ENCODE peak calls at places on chromosomes 11 and 22, in five cellular contexts. H is GM12891, K is suprapubic skin, R is GM23338, W is spleen. N is an unnamed sample.

GRCh38 chr11:99670268-99670667 is 649.5 kb downstream of the CNTN5 start:
- DNase-seq in H (no peak), K (no peak), R (no peak), W (no peak), N (no peak)

GRCh38 chr11:13883042-13883441 is 79.5 kb upstream of the SPON1 start:
- DNase-seq in H (no peak), K (no peak), R (no peak), W (no peak), N (peak)

GRCh38 chr11:122093731-122094130 is 22.3 kb downstream of the BLID start:
- DNase-seq in H (no peak), K (no peak), R (no peak), W (no peak), N (no peak)

GRCh38 chr11:78290293-78291176 is 101.8 kb downstream of the USP35 start:
- DNase-seq in H (no peak), K (no peak), R (no peak), W (no peak), N (no peak)

GRCh38 chr11:34926831-34927132 is 10.4 kb downstream of the PDHX start:
- DNase-seq in H (no peak), K (no peak), R (no peak), W (no peak), N (no peak)

GRCh38 chr11:91528965-91529364 is 695.7 kb upstream of the FAT3 start:
- DNase-seq in H (no peak), K (no peak), R (no peak), W (no peak), N (no peak)

GRCh38 chr22:45240137-45240809 is 421 bp downstream of the KIAA0930 start:
- DNase-seq in H (no peak), K (no peak), R (peak), W (peak), N (no peak)

GRCh38 chr11:79538775-79539174 is 97.9 kb upstream of the TENM4 start:
- DNase-seq in H (no peak), K (no peak), R (no peak), W (no peak), N (peak)

GRCh38 chr11:11510939-11511338 is 110.9 kb downstream of the GALNT18 start:
- DNase-seq in H (no peak), K (no peak), R (peak), W (no peak), N (no peak)

GRCh38 chr11:79309402-79309801 is 131.4 kb downstream of the TENM4 start:
- DNase-seq in H (no peak), K (no peak), R (no peak), W (no peak), N (no peak)

GRCh38 chr11:67167715-67168114 is 48.7 kb downstream of the KDM2A start:
- DNase-seq in H (no peak), K (no peak), R (no peak), W (no peak), N (no peak)

GRCh38 chr22:17446704-17447103 is 77.4 kb downstream of the CECR2 start:
- DNase-seq in H (no peak), K (no peak), R (no peak), W (no peak), N (no peak)

GRCh38 chr22:43129426-43130425 is 13.5 kb downstream of the MCAT start:
- DNase-seq in H (no peak), K (no peak), R (no peak), W (no peak), N (no peak)

GRCh38 chr22:43128928-43129424 is 14.2 kb downstream of the MCAT start:
- DNase-seq in H (no peak), K (no peak), R (peak), W (no peak), N (no peak)

GRCh38 chr22:43126506-43127165 is 16.1 kb downstream of the BIK start:
- DNase-seq in H (no peak), K (no peak), R (no peak), W (no peak), N (no peak)

GRCh38 chr22:43128116-43128515 is 15.1 kb downstream of the MCAT start:
- DNase-seq in H (no peak), K (no peak), R (no peak), W (no peak), N (no peak)

GRCh38 chr22:43127166-43127908 is 15.9 kb downstream of the MCAT start:
- DNase-seq in H (no peak), K (no peak), R (no peak), W (no peak), N (no peak)
- TF ChIP-seq POLR2AphosphoS5 in H (no peak), K (no peak), R (no peak), W (no peak), N (no peak)

GRCh38 chr11:3723014-3723708 is 52.0 kb upstream of the CHRNA10 start:
- DNase-seq in H (no peak), K (no peak), R (no peak), W (no peak), N (no peak)
- TF ChIP-seq POLR2AphosphoS5 in H (no peak), K (peak), R (no peak), W (no peak), N (no peak)

GRCh38 chr22:25365491-25366261 is 146.2 kb downstream of the CRYBB2 start:
- DNase-seq in H (no peak), K (no peak), R (no peak), W (peak), N (no peak)
- TF ChIP-seq POLR2AphosphoS5 in H (no peak), K (no peak), R (no peak), W (peak), N (no peak)

GRCh38 chr11:127073621-127074020 is 73.1 kb upstream of the KIRREL3 start:
- DNase-seq in H (no peak), K (no peak), R (no peak), W (no peak), N (no peak)

GRCh38 chr11:127071606-127072005 is 71.0 kb upstream of the KIRREL3 start:
- DNase-seq in H (no peak), K (no peak), R (no peak), W (no peak), N (peak)

GRCh38 chr11:127070808-127071207 is 70.2 kb upstream of the KIRREL3 start:
- DNase-seq in H (no peak), K (no peak), R (no peak), W (no peak), N (peak)

GRCh38 chr11:127074151-127074761 is 73.7 kb upstream of the KIRREL3 start:
- DNase-seq in H (peak), K (no peak), R (peak), W (no peak), N (no peak)
- TF ChIP-seq POLR2AphosphoS5 in H (no peak), K (no peak), R (no peak), W (no peak), N (no peak)

DNA sequence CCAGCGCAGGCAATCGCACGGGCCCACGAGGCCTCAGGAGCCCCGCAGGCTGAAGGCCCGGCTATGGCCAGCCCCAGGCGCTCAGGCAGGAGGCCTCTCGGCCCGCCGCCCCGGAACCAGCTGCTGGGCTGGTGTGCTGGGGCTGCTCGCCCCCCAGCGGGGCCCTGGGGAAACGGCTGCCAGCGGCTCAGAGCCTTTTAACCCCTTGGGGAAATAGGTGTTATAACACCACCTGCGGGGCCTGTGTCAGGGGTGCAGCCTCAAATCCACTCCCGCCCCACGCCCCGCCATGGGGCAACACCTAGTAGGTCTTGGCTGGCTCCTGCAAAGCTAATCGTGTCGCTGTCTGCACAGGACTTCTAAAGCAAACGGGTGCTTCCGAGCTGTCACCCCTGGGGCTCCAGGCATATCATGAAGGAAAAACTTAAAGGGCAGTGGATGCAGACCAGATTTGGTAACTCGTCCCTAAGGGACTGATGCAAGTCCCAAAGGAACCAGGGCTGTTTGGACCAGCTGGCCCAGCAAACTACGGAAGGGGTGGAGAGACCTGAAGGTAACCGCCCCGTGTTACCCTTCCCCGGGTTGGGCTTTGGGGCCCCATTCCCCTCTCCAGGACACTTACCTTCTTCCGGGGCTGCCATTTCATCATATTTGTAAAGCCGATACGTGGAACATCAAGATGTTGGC is 237.2 kb downstream of the TTC28 start:
- DNase-seq in H (peak), K (peak), R (peak), W (peak), N (peak)
- TF ChIP-seq POLR2AphosphoS5 in H (no peak), K (no peak), R (no peak), W (peak), N (peak)

DNA sequence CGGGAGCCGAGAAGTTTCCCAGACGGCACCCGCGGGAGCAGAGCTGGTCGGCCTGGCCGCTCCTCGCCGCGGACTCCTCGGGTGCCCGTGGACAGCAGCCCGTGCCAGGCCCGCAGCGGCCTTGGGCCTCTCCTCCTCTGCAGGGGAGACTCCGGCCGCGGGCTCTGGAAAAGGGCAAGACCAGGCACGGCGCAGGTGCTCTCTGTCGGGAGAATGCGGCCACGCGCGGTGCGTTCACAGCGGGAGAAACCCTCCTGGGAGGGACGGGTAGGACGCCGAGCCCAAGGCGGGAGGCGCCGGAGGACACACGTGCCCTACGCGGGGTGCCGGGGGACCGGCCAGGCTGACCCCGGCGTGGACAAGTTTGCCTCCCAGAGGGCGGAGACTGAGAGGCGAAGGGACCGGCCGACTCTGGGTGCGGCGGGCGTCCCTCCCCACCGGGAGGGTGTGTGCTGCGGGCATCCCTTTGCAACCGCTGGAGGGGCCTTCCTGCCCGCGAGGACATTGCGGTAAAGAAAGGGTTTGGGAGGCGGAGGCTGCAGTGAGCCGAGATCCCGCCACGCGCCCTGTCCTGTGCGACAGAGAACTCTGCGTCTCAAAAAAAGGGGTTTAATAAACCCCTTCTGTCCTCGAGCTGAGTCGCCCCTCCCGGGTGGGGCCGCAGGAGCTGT is 2.3 kb downstream of the IFITM1 start:
- DNase-seq in H (no peak), K (no peak), R (no peak), W (peak), N (no peak)
- TF ChIP-seq POLR2AphosphoS5 in H (peak), K (no peak), R (peak), W (peak), N (no peak)